ENCODE peak calls at places on chromosomes 5 and 9, in nine cellular contexts. O is spleen, A is A549, L is endothelial cell of umbilical vein, U is stomach, Y is heart left ventricle, N is adrenal gland, B is ovary, J is Peyer's patch. P is an unnamed sample.

GRCh38 chr5:142245776-142246175 is 79.0 kb downstream of the SPRY4 start:
- DNase-seq in O (no peak), A (no peak), L (no peak), U (no peak), Y (no peak), N (no peak), B (no peak), J (no peak), P (no peak)

GRCh38 chr5:175700991-175701390 is 43.1 kb downstream of the HRH2 start:
- DNase-seq in O (peak), A (peak), L (no peak), U (no peak), Y (no peak), N (no peak), B (no peak), J (peak), P (no peak)

GRCh38 chr5:135560858-135561257 is 17.9 kb downstream of the CXCL14 start:
- DNase-seq in O (peak), A (peak), L (peak), U (peak), Y (peak), N (peak), B (peak), J (peak), P (peak)

GRCh38 chr9:21576331-21577189 is 94.4 kb upstream of the IFNE start:
- DNase-seq in O (no peak), A (peak), L (peak), U (no peak), Y (no peak), N (no peak), B (peak), J (no peak), P (no peak)

GRCh38 chr5:38776494-38776893 is 69.3 kb upstream of the OSMR start:
- DNase-seq in O (no peak), A (no peak), L (no peak), U (no peak), Y (no peak), N (no peak), B (no peak), J (no peak), P (no peak)

GRCh38 chr5:126881821-126882220 is 104.9 kb downstream of the LMNB1 start:
- DNase-seq in O (no peak), A (no peak), L (no peak), U (no peak), Y (no peak), N (no peak), B (no peak), J (no peak), P (no peak)

GRCh38 chr5:59103303-59103702 is 520.4 kb downstream of the RAB3C start:
- DNase-seq in O (no peak), A (peak), L (no peak), U (no peak), Y (no peak), N (no peak), B (no peak), J (no peak), P (no peak)

GRCh38 chr5:10724799-10725507 is 36.1 kb downstream of the DAP start:
- DNase-seq in O (no peak), A (peak), L (peak), U (peak), Y (peak), N (peak), B (no peak), J (no peak), P (peak)

GRCh38 chr9:105293408-105293807 is 49.0 kb downstream of the SLC44A1 start:
- DNase-seq in O (no peak), A (no peak), L (no peak), U (no peak), Y (no peak), N (no peak), B (no peak), J (no peak), P (no peak)

GRCh38 chr9:89891221-89892052 is 286.6 kb downstream of the GADD45G start:
- DNase-seq in O (peak), A (no peak), L (no peak), U (peak), Y (peak), N (peak), B (peak), J (no peak), P (no peak)

GRCh38 chr5:152542741-152543140 is 137.7 kb upstream of the NMUR2 start:
- DNase-seq in O (no peak), A (no peak), L (no peak), U (no peak), Y (no peak), N (no peak), B (no peak), J (no peak), P (no peak)

GRCh38 chr5:26192496-26192895 is 845.9 kb downstream of the CDH9 start:
- DNase-seq in O (no peak), A (peak), L (no peak), U (no peak), Y (no peak), N (no peak), B (no peak), J (no peak), P (peak)

GRCh38 chr5:138542956-138543729 is at the start of gene ETF1:
- DNase-seq in O (peak), A (peak), L (peak), U (peak), Y (peak), N (peak), B (peak), J (peak), P (peak)
- TF ChIP-seq POLR2A in O (peak), A (peak), L (no peak), U (peak), Y (peak), N (peak), B (peak), J (peak), P (peak)

GRCh38 chr9:131528886-131529505 is 2.1 kb downstream of the UCK1 start:
- DNase-seq in O (no peak), A (no peak), L (no peak), U (no peak), Y (no peak), N (no peak), B (no peak), J (no peak), P (no peak)

GRCh38 chr9:131528186-131528585 is 2.9 kb downstream of the UCK1 start:
- DNase-seq in O (no peak), A (no peak), L (no peak), U (no peak), Y (no peak), N (no peak), B (no peak), J (no peak), P (no peak)

GRCh38 chr9:131530546-131530929 is 525 bp downstream of the UCK1 start:
- DNase-seq in O (peak), A (peak), L (peak), U (peak), Y (no peak), N (peak), B (peak), J (peak), P (no peak)

GRCh38 chr9:131529597-131530545 is 1.2 kb downstream of the UCK1 start:
- DNase-seq in O (no peak), A (no peak), L (no peak), U (no peak), Y (no peak), N (no peak), B (no peak), J (no peak), P (no peak)

DNA sequence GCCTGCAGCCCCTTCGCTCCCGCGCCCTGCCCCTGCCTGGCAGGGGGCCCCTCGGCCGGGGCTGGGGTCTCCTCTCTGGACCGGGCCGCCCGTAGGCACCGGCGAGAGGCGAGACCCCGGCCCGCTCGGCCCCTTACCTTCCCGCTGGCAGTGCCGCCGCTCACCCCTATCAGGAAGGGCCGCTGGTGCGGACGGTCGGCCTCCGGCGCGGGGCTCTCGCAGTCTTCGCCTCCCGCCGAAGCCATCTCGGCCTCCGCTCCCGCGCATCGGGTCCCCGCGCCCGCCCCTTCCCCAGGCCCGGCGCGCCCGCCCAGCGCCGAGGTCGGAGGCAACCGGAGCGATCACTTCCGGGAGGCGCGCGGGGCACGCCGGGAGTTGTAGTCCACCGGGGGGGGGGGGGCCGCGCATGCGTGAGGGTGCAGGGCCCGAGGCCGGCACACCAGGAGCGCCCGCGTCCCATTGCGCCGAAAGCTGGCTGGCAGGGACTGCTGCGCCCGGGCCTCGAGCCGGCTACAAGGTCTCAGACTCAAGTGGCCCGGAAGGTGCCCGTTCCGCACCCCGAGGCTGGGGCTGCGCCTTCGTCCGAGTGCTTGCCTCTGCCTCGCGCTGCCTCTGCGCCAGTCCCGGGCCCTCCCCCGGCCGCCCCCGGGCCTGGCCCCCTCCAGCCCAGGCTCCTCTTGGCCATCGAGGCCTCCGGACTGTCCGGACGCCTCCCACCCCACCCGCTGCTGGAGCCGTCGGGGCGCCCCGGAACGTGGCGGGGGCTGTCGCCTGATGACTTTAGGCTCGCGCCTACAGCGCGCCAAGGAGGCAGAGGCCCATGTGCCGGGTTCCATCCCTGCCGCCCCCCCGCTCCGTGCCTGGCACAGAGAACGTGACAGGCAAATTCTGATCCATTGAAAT is at the start of gene UCK1:
- DNase-seq in O (peak), A (peak), L (peak), U (peak), Y (peak), N (peak), B (peak), J (peak), P (peak)
- TF ChIP-seq POLR2A in O (peak), A (peak), L (peak), U (no peak), Y (no peak), N (peak), B (peak), J (peak), P (no peak)

GRCh38 chr5:78964889-78965288 is 20.2 kb downstream of the ARSB start:
- DNase-seq in O (no peak), A (peak), L (peak), U (no peak), Y (no peak), N (no peak), B (no peak), J (no peak), P (peak)
- TF ChIP-seq POLR2A in O (no peak), A (no peak), L (no peak), U (no peak), Y (no peak), N (no peak), B (no peak), J (no peak), P (no peak)

DNA sequence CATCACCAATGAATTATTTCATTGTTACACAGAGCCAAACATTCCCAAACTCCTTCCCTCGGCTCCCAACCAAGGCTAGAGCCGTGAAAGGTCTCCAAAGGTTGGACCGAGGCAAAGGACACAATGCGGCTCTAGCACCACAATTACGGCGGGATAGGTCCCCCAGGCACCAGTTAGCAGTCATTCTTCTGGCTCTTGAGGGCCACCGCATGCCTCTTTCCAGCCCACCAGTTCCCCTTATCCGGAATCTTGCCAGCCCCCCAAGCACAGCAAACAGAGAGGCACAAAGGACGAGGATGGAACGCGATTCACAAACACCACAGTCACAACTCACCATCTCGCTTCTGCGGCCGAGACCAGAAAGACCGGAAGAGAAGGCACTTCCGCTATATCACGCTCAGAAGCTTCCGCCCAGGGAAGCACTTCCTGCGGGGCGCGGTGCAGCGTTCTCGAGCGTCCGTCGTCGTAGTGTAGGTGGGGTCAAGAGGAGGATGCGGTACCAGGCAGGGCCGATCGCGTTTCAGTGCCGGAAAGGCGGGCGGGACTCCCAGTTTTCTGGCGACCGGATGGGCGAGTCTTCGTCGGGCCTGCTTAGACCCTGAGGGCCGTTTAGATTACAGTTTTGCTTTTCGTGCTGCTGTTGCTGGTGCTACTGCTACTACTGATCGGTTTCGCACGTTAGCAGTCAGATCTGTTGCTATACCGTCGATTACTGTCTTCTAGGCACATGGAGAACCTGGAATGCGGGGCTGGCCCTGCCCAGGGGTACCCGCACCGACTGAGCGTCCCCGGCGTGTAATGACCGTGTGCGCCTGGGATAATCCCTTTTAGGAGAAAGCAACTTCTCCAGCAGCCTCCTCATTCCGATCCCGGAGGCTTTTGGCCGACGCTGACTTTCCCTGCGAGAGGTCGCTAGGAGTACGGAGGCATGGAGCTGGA is at the start of gene RPL37:
- DNase-seq in O (peak), A (peak), L (peak), U (peak), Y (peak), N (peak), B (peak), J (peak), P (peak)
- TF ChIP-seq POLR2A in O (peak), A (peak), L (peak), U (peak), Y (no peak), N (peak), B (peak), J (peak), P (peak)

DNA sequence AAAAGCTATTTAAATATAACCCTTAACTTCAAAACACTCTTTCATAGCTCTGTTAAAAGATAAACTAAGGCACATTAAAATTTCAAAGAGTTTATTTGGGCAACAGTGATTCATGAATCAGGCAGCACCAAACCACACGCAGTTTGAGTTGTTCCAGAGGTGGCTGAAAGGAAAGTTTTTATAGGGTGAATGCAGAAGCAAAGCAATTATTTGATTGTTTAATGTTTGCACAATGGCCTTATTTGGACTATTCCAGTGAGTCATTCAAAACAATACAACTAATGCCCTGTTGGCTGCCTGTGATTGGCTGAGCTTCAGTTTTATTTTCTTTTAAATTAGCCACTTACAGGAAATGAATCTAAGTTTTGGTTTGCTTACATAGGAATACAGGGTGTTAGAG is 125.3 kb downstream of the CEP120 start:
- DNase-seq in O (no peak), A (no peak), L (peak), U (no peak), Y (no peak), N (no peak), B (no peak), J (no peak), P (no peak)
- TF ChIP-seq POLR2A in O (no peak), A (no peak), L (no peak), U (no peak), Y (no peak), N (no peak), B (no peak), J (no peak), P (no peak)

GRCh38 chr5:67214713-67215591 is 18.4 kb upstream of the CD180 start:
- DNase-seq in O (no peak), A (no peak), L (peak), U (peak), Y (no peak), N (no peak), B (no peak), J (no peak), P (no peak)

GRCh38 chr5:67214036-67214435 is 17.4 kb upstream of the CD180 start:
- DNase-seq in O (no peak), A (no peak), L (no peak), U (no peak), Y (no peak), N (no peak), B (no peak), J (no peak), P (no peak)

GRCh38 chr5:67221487-67222242 is 25.1 kb upstream of the CD180 start:
- DNase-seq in O (peak), A (no peak), L (no peak), U (no peak), Y (no peak), N (no peak), B (no peak), J (no peak), P (no peak)

GRCh38 chr5:67211926-67212325 is 15.3 kb upstream of the CD180 start:
- DNase-seq in O (no peak), A (peak), L (no peak), U (no peak), Y (no peak), N (no peak), B (no peak), J (no peak), P (peak)

GRCh38 chr5:67215592-67216471 is 19.2 kb upstream of the CD180 start:
- DNase-seq in O (peak), A (no peak), L (peak), U (peak), Y (peak), N (peak), B (peak), J (peak), P (no peak)
- TF ChIP-seq POLR2A in O (peak), A (no peak), L (no peak), U (no peak), Y (no peak), N (no peak), B (no peak), J (peak), P (no peak)